ENCODE peak calls at places on chromosomes 11 and 22, in ten cellular contexts. C, G, J, X, Q, U, N, T, B and R are unnamed samples.

GRCh38 chr11:57425565-57426438 is 1.1 kb downstream of the SLC43A3 start:
- DNase-seq in G (peak), X (peak), B (no peak), U (no peak), Q (no peak), N (no peak), T (no peak), C (peak), J (no peak), R (no peak)

GRCh38 chr11:26037716-26038115 is 294.2 kb upstream of the ANO3 start:
- DNase-seq in G (no peak), X (no peak), N (no peak), B (no peak), Q (no peak), C (no peak), J (no peak), T (no peak), U (no peak), R (no peak)

GRCh38 chr11:60942970-60943565 is 8.9 kb downstream of the SLC15A3 start:
- DNase-seq in T (no peak), X (no peak), J (no peak), C (no peak), B (no peak), U (no peak), N (no peak), Q (no peak), G (no peak), R (no peak)

GRCh38 chr11:77668760-77669159 is 31.2 kb upstream of the CLNS1A start:
- DNase-seq in B (no peak), G (no peak), U (no peak), T (no peak), C (peak), Q (no peak), N (peak), J (no peak), X (no peak), R (no peak)

GRCh38 chr11:73318501-73319011 is 10.5 kb downstream of the ARHGEF17 start:
- DNase-seq in C (no peak), X (no peak), N (no peak), T (no peak), U (no peak), B (no peak), G (no peak), Q (no peak), J (no peak), R (no peak)

GRCh38 chr22:32020117-32020516 is 22.9 kb upstream of the SLC5A1 start:
- DNase-seq in X (no peak), B (no peak), U (no peak), G (no peak), T (no peak), N (peak), Q (no peak), C (peak), J (no peak), R (no peak)

GRCh38 chr11:22539851-22540376 is 85.7 kb downstream of the FANCF start:
- DNase-seq in C (no peak), B (peak), T (no peak), N (peak), J (no peak), U (peak), X (no peak), G (peak), Q (peak), R (no peak)

GRCh38 chr11:14041040-14041439 is 78.5 kb downstream of the SPON1 start:
- DNase-seq in G (no peak), U (no peak), X (no peak), B (no peak), N (no peak), J (no peak), C (no peak), Q (no peak), T (no peak), R (no peak)

GRCh38 chr11:124920870-124921609 is 2.0 kb downstream of the HEPN1 start:
- DNase-seq in T (no peak), G (peak), J (peak), B (peak), X (peak), Q (peak), U (no peak), C (peak), N (peak), R (peak)

GRCh38 chr11:82902086-82902485 is 550 bp downstream of the DDIAS start:
- DNase-seq in Q (no peak), G (no peak), T (no peak), N (no peak), U (no peak), C (no peak), J (no peak), B (no peak), X (no peak), R (no peak)

GRCh38 chr22:46076651-46077339 is 73.5 kb upstream of the PPARA start:
- DNase-seq in J (no peak), C (peak), Q (no peak), G (no peak), N (peak), U (no peak), X (no peak), T (no peak), B (no peak), R (no peak)

GRCh38 chr11:92451081-92451480 is 226.5 kb downstream of the FAT3 start:
- DNase-seq in B (no peak), J (no peak), X (no peak), Q (no peak), T (no peak), N (no peak), C (no peak), U (no peak), G (no peak), R (no peak)